ENCODE peak calls at places on chromosome 6, in four cellular contexts. K is ovary, A is body of pancreas, P is A549. L is an unnamed sample.

GRCh38 chr6:142819603-142820335 is 125.2 kb downstream of the HIVEP2 start:
- DNase-seq in P (no peak), K (no peak), A (no peak), L (no peak)

GRCh38 chr6:133047706-133048105 is 193.5 kb upstream of the EYA4 start:
- DNase-seq in K (no peak), P (no peak), A (no peak), L (no peak)

GRCh38 chr6:63859520-63859919 is 223.9 kb downstream of the PHF3 start:
- DNase-seq in K (no peak), P (no peak), A (no peak), L (no peak)

GRCh38 chr6:127117979-127118504 is 429 bp upstream of the RSPO3 start:
- DNase-seq in K (peak), A (no peak), P (no peak), L (no peak)

GRCh38 chr6:26660096-26660425 is 515 bp upstream of the ZNF322 start:
- DNase-seq in P (peak), A (no peak), K (no peak), L (peak)

GRCh38 chr6:129607581-129608186 is 102.3 kb downstream of the ARHGAP18 start:
- DNase-seq in P (no peak), K (peak), A (no peak), L (no peak)

GRCh38 chr6:72864236-72864635 is 242.4 kb downstream of the KCNQ5 start:
- DNase-seq in K (no peak), P (no peak), A (no peak), L (no peak)

GRCh38 chr6:1153696-1154245 is 158.1 kb upstream of the FOXQ1 start:
- DNase-seq in A (no peak), P (no peak), K (no peak), L (no peak)

GRCh38 chr6:166008441-166009369 is 158.9 kb downstream of the TBXT start:
- DNase-seq in A (no peak), K (peak), P (peak), L (no peak)

GRCh38 chr6:43702522-43703440 is 15.2 kb upstream of the MRPS18A start:
- DNase-seq in A (peak), P (peak), K (peak), L (peak)

GRCh38 chr6:39049575-39050283 is 1.1 kb downstream of the GLP1R start:
- DNase-seq in P (no peak), A (no peak), K (no peak), L (no peak)

GRCh38 chr6:84663866-84664265 is 100.5 kb downstream of the TBX18 start:
- DNase-seq in P (no peak), K (no peak), A (no peak), L (no peak)

GRCh38 chr6:157592566-157592965 is 211.6 kb downstream of the ZDHHC14 start:
- DNase-seq in P (no peak), A (no peak), K (no peak), L (no peak)

GRCh38 chr6:107931894-107932293 is 26.1 kb downstream of the SEC63 start:
- DNase-seq in P (no peak), A (no peak), K (no peak), L (no peak)

GRCh38 chr6:44339763-44340625 is 2.5 kb upstream of the SPATS1 start:
- DNase-seq in P (peak), A (peak), K (no peak), L (peak)

GRCh38 chr6:10383312-10384063 is 31.4 kb downstream of the TFAP2A start:
- DNase-seq in K (no peak), P (peak), A (no peak), L (peak)

GRCh38 chr6:126337323-126337722 is 2.6 kb upstream of the CENPW start:
- DNase-seq in A (no peak), K (no peak), P (no peak), L (no peak)

DNA sequence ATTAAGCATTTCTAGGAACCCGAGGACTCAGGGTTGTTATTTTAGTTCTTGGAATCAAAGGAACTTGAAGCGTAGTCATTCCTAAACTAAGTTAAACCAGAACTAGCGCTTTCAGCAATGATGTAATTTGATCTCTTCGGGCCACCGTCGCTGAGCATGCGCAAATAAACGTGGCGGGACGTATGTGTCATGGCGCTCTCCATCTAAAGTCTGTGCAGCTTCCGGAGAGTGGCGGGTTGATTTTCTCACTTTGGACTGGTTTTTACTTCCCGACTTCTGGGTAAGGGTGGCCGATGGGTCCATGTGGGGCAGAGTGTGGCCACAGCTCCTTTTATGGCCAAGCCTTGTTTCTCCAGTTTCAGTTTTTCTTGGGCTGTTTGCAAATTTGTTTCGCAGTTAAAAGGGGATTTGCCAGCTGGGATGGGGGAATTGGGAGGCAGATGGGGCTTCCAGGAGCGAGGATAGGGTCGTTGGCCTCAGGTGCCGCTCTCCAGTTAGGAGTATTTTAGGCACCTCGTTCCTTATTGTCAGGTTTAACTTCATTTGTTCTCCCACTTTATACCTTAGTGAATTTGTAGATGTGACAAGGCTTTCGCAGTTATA is at the start of gene CDKAL1:
- DNase-seq in A (peak), K (peak), P (peak), L (peak)
- TF ChIP-seq POLR2A in A (peak), K (peak), P (peak), L (peak)

DNA sequence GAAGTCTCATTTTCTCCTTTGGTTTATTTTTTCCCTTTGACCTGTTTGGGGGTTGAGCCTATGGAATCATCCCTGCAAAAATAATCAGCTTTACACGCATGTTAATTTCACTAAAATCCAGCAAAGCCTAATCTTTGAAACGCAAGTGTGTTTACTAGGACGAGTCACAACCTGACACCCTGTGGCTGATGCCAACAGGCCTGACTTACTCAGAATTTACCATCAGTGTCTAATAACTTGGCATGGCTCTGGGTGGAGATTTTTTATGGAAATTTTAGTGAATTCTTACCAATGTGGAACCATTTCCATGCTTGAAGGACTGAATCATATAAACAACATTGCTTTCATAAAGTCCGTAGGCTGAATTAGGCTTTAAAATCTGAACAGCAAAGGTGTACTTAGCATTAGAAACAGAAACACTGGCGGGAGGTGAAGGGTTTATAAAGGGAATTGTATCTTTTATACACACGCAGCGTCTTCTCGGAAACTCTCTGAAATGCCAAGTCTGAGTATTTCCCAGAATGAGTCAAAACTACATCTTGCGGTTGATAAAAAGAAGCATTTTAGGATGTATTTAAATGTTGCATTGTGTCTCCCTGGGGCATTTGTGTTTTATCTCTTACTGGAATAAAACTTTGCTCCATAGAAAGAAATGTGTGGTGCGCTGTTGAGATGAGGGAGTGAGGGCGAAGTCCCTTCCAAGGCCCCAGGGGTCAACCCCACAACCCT is 81.3 kb downstream of the DACT2 start:
- DNase-seq in A (no peak), P (no peak), K (no peak), L (no peak)
- TF ChIP-seq POLR2A in A (no peak), P (no peak), K (no peak), L (no peak)

GRCh38 chr6:41967312-41968287 is 26.0 kb upstream of the CCND3 start:
- DNase-seq in A (no peak), P (peak), K (no peak), L (no peak)
- TF ChIP-seq POLR2A in A (no peak), P (no peak), K (no peak), L (no peak)

GRCh38 chr6:3793545-3793944 is 42.0 kb upstream of the PXDC1 start:
- DNase-seq in K (no peak), P (no peak), A (no peak), L (no peak)

GRCh38 chr6:3796396-3796795 is 44.9 kb upstream of the PXDC1 start:
- DNase-seq in K (no peak), P (no peak), A (no peak), L (no peak)

GRCh38 chr6:3795836-3796395 is 44.4 kb upstream of the PXDC1 start:
- DNase-seq in K (no peak), A (no peak), P (no peak), L (no peak)

GRCh38 chr6:3791526-3792212 is 40.2 kb upstream of the PXDC1 start:
- DNase-seq in P (no peak), A (no peak), K (no peak), L (no peak)

GRCh38 chr6:3794092-3794491 is 42.6 kb upstream of the PXDC1 start:
- DNase-seq in P (no peak), A (no peak), K (no peak), L (no peak)
- TF ChIP-seq POLR2A in P (no peak), A (no peak), K (no peak), L (no peak)

DNA sequence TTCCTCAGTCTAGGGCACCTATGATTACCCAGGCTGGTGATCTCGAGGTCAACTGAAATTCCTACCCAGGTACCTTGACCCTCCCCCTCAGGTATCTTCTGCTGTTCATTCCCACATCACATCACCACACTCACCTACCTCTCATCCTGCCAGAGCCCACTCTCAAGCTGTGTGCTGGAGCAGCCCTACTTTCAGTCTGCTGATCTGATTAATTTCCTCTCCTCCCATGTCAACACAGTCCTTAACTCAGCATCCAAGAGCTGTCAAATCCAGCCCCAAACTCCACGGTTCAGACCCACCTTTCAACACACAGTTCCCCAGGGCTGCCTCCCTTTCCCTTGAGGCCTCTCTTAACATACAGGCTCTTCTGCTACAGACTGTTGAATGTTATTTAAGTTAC is 42.4 kb downstream of the EZR start:
- DNase-seq in A (no peak), K (no peak), P (no peak), L (no peak)
- TF ChIP-seq POLR2A in A (no peak), K (no peak), P (no peak), L (no peak)

L was measured in H54.